ENCODE peak calls at places on chromosomes 4 and X, in nine cellular contexts. F is iPS-NIHi11; H is colonic mucosa; R is memory B cell; Z is activated naive CD4-positive, alpha-beta T cell; I is neuronal stem cell; E is stomach; P is left ventricle myocardium inferior; V is ELR. J is an unnamed sample.

GRCh38 chrX:1281511-1281910 is 12.9 kb downstream of the CSF2RA start:
- DNase-seq in F (no peak), H (no peak), R (no peak), Z (no peak), I (no peak), E (no peak), P (no peak), V (peak), J (no peak)

GRCh38 chr4:36242629-36243354 is 1.5 kb downstream of the ARAP2 start:
- DNase-seq in F (no peak), H (no peak), R (no peak), Z (no peak), I (no peak), E (no peak), P (no peak), V (peak), J (no peak)

GRCh38 chrX:42515939-42516338 is 262.0 kb downstream of the PPP1R2C start:
- DNase-seq in F (no peak), H (no peak), R (no peak), Z (no peak), I (no peak), E (no peak), P (no peak), V (no peak), J (no peak)

GRCh38 chrX:31268359-31268758 is 196.5 kb upstream of the FTHL17 start:
- DNase-seq in F (peak), H (no peak), R (no peak), Z (no peak), I (no peak), E (no peak), P (no peak), V (peak), J (no peak)

GRCh38 chrX:17414839-17415238 is 39.8 kb downstream of the NHS start:
- DNase-seq in F (peak), H (peak), R (no peak), Z (no peak), I (no peak), E (peak), P (peak), V (no peak), J (no peak)

GRCh38 chr4:168604496-168605373 is 107.9 kb downstream of the PALLD start:
- DNase-seq in F (peak), H (no peak), R (no peak), Z (no peak), I (peak), E (no peak), P (no peak), V (peak), J (no peak)

GRCh38 chr4:1356181-1356998 is 9.4 kb downstream of the UVSSA start:
- DNase-seq in F (peak), H (peak), R (peak), Z (no peak), I (peak), E (peak), P (peak), V (peak), J (peak)

GRCh38 chr4:55925235-55925634 is 23.5 kb upstream of the CEP135 start:
- DNase-seq in F (no peak), H (no peak), R (no peak), Z (no peak), I (no peak), E (no peak), P (no peak), V (peak), J (no peak)

GRCh38 chrX:17736856-17737706 is at the start of gene SCML1:
- DNase-seq in F (peak), H (peak), R (peak), Z (peak), I (peak), E (peak), P (peak), V (peak), J (no peak)

GRCh38 chr4:140861359-140862181 is 105.4 kb upstream of the TBC1D9 start:
- DNase-seq in F (peak), H (peak), R (peak), Z (no peak), I (peak), E (peak), P (no peak), V (peak), J (peak)

GRCh38 chr4:1862961-1863296 is 7.0 kb upstream of the LETM1 start:
- DNase-seq in F (no peak), H (no peak), R (no peak), Z (no peak), I (no peak), E (no peak), P (no peak), V (no peak), J (no peak)

GRCh38 chr4:53763813-53764597 is 172.7 kb upstream of the LNX1 start:
- DNase-seq in F (no peak), H (no peak), R (no peak), Z (no peak), I (no peak), E (no peak), P (no peak), V (peak), J (no peak)

GRCh38 chr4:107757860-107758476 is 37.9 kb upstream of the PAPSS1 start:
- DNase-seq in F (no peak), H (no peak), R (no peak), Z (no peak), I (no peak), E (no peak), P (no peak), V (peak), J (no peak)

GRCh38 chrX:118633530-118633929 is 93.9 kb upstream of the IL13RA1 start:
- DNase-seq in F (no peak), H (no peak), R (no peak), Z (no peak), I (no peak), E (no peak), P (no peak), V (no peak), J (no peak)

GRCh38 chr4:104491826-104492771 is 2.6 kb downstream of the CXXC4 start:
- DNase-seq in F (peak), H (peak), R (no peak), Z (no peak), I (peak), E (no peak), P (no peak), V (no peak), J (no peak)

GRCh38 chr4:41935652-41936021 is 408 bp downstream of the TMEM33 start:
- DNase-seq in F (no peak), H (no peak), R (no peak), Z (no peak), I (no peak), E (no peak), P (no peak), V (peak), J (peak)

GRCh38 chr4:37243722-37244582 is 591 bp upstream of the NWD2 start:
- DNase-seq in F (peak), H (peak), R (no peak), Z (no peak), I (peak), E (no peak), P (no peak), V (no peak), J (peak)

GRCh38 chr4:22514001-22514400 is 1.9 kb downstream of the ADGRA3 start:
- DNase-seq in F (no peak), H (no peak), R (no peak), Z (no peak), I (no peak), E (no peak), P (no peak), V (peak), J (no peak)

GRCh38 chr4:55296076-55296475 is 50.0 kb upstream of the SRD5A3 start:
- DNase-seq in F (no peak), H (no peak), R (no peak), Z (no peak), I (no peak), E (no peak), P (no peak), V (no peak), J (no peak)

GRCh38 chrX:48493890-48494364 is 14.9 kb upstream of the PORCN start:
- DNase-seq in F (peak), H (no peak), R (no peak), Z (no peak), I (peak), E (peak), P (no peak), V (peak), J (no peak)

GRCh38 chr4:149113804-149114430 is 671.7 kb upstream of the NR3C2 start:
- DNase-seq in F (no peak), H (no peak), R (no peak), Z (no peak), I (no peak), E (no peak), P (no peak), V (peak), J (no peak)

GRCh38 chr4:138175337-138175794 is 66.8 kb downstream of the SLC7A11 start:
- DNase-seq in F (no peak), H (peak), R (no peak), Z (no peak), I (no peak), E (peak), P (peak), V (no peak), J (no peak)

GRCh38 chrX:23844502-23845138 is 61.6 kb downstream of the SAT1 start:
- DNase-seq in F (no peak), H (peak), R (no peak), Z (no peak), I (no peak), E (peak), P (no peak), V (no peak), J (no peak)

GRCh38 chr4:67131224-67131623 is 414.1 kb downstream of the CENPC start:
- DNase-seq in F (no peak), H (no peak), R (no peak), Z (no peak), I (no peak), E (no peak), P (no peak), V (no peak), J (no peak)

GRCh38 chr4:125388653-125389052 is 73.9 kb downstream of the FAT4 start:
- DNase-seq in F (no peak), H (no peak), R (no peak), Z (no peak), I (no peak), E (no peak), P (no peak), V (peak), J (no peak)

GRCh38 chrX:102339312-102340298 is 92.6 kb downstream of the NXF2 start:
- DNase-seq in F (no peak), H (no peak), R (no peak), Z (no peak), I (no peak), E (no peak), P (no peak), V (peak), J (no peak)

GRCh38 chr4:156475322-156475721 is 496.3 kb downstream of the PDGFC start:
- DNase-seq in F (peak), H (no peak), R (no peak), Z (no peak), I (no peak), E (no peak), P (no peak), V (peak), J (no peak)

GRCh38 chrX:68942141-68942540 is 113.3 kb downstream of the EFNB1 start:
- DNase-seq in F (no peak), H (peak), R (peak), Z (no peak), I (no peak), E (peak), P (no peak), V (no peak), J (no peak)

GRCh38 chrX:1207496-1208025 is 4.9 kb downstream of the CRLF2 start:
- DNase-seq in F (no peak), H (no peak), R (no peak), Z (no peak), I (no peak), E (no peak), P (no peak), V (no peak), J (no peak)